ENCODE peak calls at places on chromosomes 11 and 22, in ten cellular contexts. O is HFFc6, C is nephron progenitor cell, S is mammary epithelial cell, I is activated B cell treated with CpG ODN at 0.5 μM for 24 hours, G is psoas muscle, Z is cardiac fibroblast, L is AG09309, Q is AG04450, A is endothelial cell. H is an unnamed sample.

GRCh38 chr22:46377566-46378498 is 42.3 kb downstream of the TRMU start:
- DNase-seq in C (peak), S (peak), Z (peak), Q (no peak), O (no peak), G (no peak), L (no peak), A (no peak), I (no peak), H (peak)

GRCh38 chr11:112334381-112334780 is 73.7 kb upstream of the PLET1 start:
- DNase-seq in G (no peak), Z (no peak), O (no peak), S (peak), L (no peak), I (no peak), Q (no peak), A (no peak), C (no peak), H (peak)

GRCh38 chr11:124934862-124935547 is 842 bp downstream of the HEPACAM start:
- DNase-seq in Z (peak), C (no peak), O (peak), Q (peak), I (no peak), A (no peak), G (no peak), S (peak), L (peak), H (peak)

GRCh38 chr11:119729581-119730346 is 764 bp upstream of the NECTIN1 start:
- DNase-seq in O (peak), G (peak), I (no peak), Q (peak), L (no peak), S (peak), C (no peak), A (no peak), Z (peak), H (peak)

GRCh38 chr11:44036811-44037657 is 10.7 kb upstream of the ACCSL start:
- DNase-seq in O (peak), G (peak), A (peak), Q (peak), I (no peak), Z (peak), S (peak), L (peak), C (peak), H (peak)

GRCh38 chr22:48644108-48644507 is 1183.6 kb downstream of the BRD1 start:
- DNase-seq in A (no peak), O (no peak), Q (no peak), G (no peak), S (no peak), Z (no peak), I (no peak), C (no peak), L (no peak), H (no peak)

GRCh38 chr22:32649515-32650200 is 151.8 kb upstream of the TIMP3 start:
- DNase-seq in A (no peak), L (no peak), O (peak), G (peak), S (no peak), Z (no peak), C (no peak), I (no peak), Q (no peak), H (no peak)

GRCh38 chr11:35391922-35392813 is 27.2 kb downstream of the SLC1A2 start:
- DNase-seq in Z (peak), A (peak), I (peak), O (peak), G (peak), L (peak), Q (peak), S (peak), C (peak), H (peak)

GRCh38 chr22:22461111-22461510 is 47.4 kb downstream of the ZNF280B start:
- DNase-seq in L (no peak), Z (no peak), I (no peak), O (no peak), G (no peak), C (no peak), Q (no peak), A (no peak), S (no peak), H (no peak)

GRCh38 chr22:22460060-22460459 is 48.5 kb downstream of the ZNF280B start:
- DNase-seq in S (no peak), G (no peak), C (no peak), L (no peak), A (no peak), Q (no peak), I (no peak), O (no peak), Z (no peak), H (no peak)

GRCh38 chr22:22461583-22461982 is 47.0 kb downstream of the ZNF280B start:
- DNase-seq in Q (no peak), S (no peak), I (no peak), C (no peak), L (no peak), O (no peak), Z (no peak), A (no peak), G (no peak), H (no peak)

GRCh38 chr22:22458896-22459588 is 49.5 kb downstream of the ZNF280B start:
- DNase-seq in Q (no peak), L (no peak), A (no peak), C (no peak), I (no peak), G (no peak), S (no peak), Z (no peak), O (no peak), H (no peak)

GRCh38 chr22:22460635-22461034 is 47.9 kb downstream of the ZNF280B start:
- DNase-seq in I (no peak), G (no peak), S (no peak), C (no peak), Z (peak), A (no peak), L (no peak), Q (no peak), O (no peak), H (peak)
- TF ChIP-seq CTCF in I (no peak), G (peak), S (peak), C (peak), Z (peak), A (peak), L (peak), Q (peak), O (peak), H (peak)

DNA sequence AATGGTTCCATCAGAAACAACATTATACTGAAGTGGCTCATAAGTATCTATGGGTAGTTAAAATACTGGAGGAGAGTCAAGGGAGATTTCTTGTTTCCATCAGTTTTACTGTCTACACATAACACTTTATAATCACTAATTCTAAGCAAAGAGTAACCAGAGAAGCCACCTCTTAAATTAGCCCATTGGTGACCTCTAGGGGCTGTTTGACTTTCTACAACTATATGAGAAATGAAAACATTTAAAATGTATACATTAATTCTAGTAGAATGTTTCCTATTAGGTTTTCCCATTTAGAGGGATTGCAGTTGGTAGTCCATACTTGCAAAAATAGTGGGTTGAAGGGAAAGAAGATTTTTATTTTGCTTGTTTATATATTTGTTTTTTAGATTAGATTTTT is 504.3 kb downstream of the FAM181B start:
- DNase-seq in Q (no peak), S (peak), I (no peak), A (no peak), L (no peak), Z (peak), G (no peak), O (no peak), C (no peak), H (peak)
- TF ChIP-seq CTCF in Q (peak), S (peak), I (no peak), A (peak), L (no peak), Z (no peak), G (no peak), O (peak), C (peak), H (peak)

GRCh38 chr11:70282012-70282411 is 11.5 kb downstream of the PPFIA1 start:
- DNase-seq in O (no peak), C (no peak), L (no peak), I (no peak), Q (no peak), G (no peak), Z (no peak), S (no peak), A (no peak), H (no peak)

GRCh38 chr11:70278994-70279393 is 8.5 kb downstream of the PPFIA1 start:
- DNase-seq in C (no peak), S (no peak), Q (no peak), I (no peak), O (no peak), G (no peak), A (no peak), L (no peak), Z (no peak), H (no peak)

DNA sequence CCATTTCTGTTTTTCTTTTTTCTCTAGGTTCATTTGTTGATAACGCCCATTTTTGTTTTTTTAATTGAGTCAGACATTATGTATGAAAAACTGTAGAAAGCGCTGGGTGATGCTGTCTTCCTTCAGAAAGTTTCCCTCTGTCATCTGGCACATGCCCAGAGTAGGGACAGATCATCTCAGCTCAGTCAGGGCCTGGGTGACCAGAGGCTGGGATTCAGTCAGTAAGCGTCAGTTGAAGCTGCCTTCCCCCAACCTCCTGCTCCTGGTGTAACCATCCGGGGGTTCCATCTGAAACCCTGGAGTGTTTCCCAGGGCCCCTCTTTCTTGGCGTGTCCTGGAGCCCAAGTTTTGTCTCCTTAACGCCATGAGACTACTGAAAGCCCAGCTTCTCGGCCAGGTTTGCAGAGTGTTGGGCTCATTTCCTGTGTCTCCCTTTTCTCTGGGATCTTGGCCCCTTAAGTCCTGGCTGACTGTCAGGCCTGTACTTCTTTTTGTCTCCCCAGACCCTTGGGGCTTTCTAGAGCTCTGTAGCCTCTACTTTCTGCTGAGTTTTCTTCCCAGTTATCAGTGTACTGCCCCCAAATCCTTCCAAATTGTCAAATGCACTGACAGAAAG is 10.7 kb downstream of the PPFIA1 start:
- DNase-seq in L (no peak), A (no peak), Q (no peak), I (no peak), S (no peak), O (peak), G (peak), Z (peak), C (no peak), H (no peak)
- TF ChIP-seq CTCF in L (no peak), A (no peak), Q (peak), I (no peak), S (no peak), O (no peak), G (no peak), Z (no peak), C (no peak), H (no peak)

DNA sequence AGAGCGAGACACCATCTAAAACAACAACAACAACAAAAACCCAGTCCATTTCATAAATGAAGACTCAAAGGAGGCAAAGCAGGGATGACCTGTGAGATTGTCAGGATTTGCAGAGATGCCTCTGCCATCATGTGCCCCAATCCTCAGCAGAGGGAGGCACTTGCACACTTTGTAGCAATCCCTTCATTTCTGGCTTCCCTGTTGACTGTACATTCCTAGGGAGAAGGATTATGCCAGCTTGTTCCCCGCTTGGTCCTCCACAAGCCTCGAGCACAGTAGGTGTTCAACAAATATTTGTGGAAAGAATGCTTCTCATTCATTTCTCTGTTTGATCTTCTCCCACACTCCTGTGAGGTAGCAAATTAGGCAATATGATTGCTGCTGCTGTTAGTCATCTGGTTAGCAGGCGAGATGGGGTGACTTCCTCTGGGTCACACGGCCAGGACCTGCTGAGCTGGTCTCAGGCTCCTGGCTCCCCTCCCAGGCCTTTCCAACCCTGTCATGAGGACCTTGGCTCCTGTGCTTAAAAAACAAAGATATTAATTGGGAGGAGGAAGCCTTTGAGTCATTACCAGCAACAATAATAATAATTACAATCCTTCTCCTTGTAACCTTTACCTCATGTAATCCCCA is 34.1 kb downstream of the LIF start:
- DNase-seq in I (no peak), A (no peak), Z (peak), G (peak), L (peak), S (peak), Q (peak), C (no peak), O (peak), H (peak)
- TF ChIP-seq CTCF in I (no peak), A (no peak), Z (no peak), G (no peak), L (peak), S (no peak), Q (peak), C (no peak), O (peak), H (no peak)